ENCODE peak calls at places on chromosomes 12 and 14, in seven cellular contexts. Q is nucleus accumbens; U is SK-MEL-5; R is effector CD4-positive, alpha-beta T cell; Z is sciatic nerve; I is C1 segment of cervical spinal cord; E is stimulated activated CD4-positive, alpha-beta T cell treated with anti-CD3 and anti-CD28 coated beads, TNF-alpha, amount 100 ng/mL, for 4 hours. B is an unnamed sample.

GRCh38 chr12:46364777-46365580 is 7.6 kb downstream of the SLC38A2 start:
- DNase-seq in Q (peak), U (peak), R (no peak), Z (peak), I (no peak), E (no peak), B (peak)

GRCh38 chr14:77584809-77585208 is 31.6 kb downstream of the SPTLC2 start:
- DNase-seq in Q (peak), U (no peak), R (no peak), Z (no peak), I (peak), E (no peak), B (no peak)

GRCh38 chr12:54413284-54414190 is 5.5 kb downstream of the ITGA5 start:
- DNase-seq in Q (no peak), U (no peak), R (peak), Z (no peak), I (no peak), E (peak), B (no peak)

GRCh38 chr12:109626378-109627115 is 53.0 kb downstream of the MVK start:
- DNase-seq in Q (peak), U (no peak), R (no peak), Z (no peak), I (peak), E (no peak), B (no peak)

GRCh38 chr14:30587141-30587540 is 28.2 kb downstream of the G2E3 start:
- DNase-seq in Q (no peak), U (no peak), R (no peak), Z (no peak), I (no peak), E (no peak), B (no peak)

GRCh38 chr14:96717116-96717515 is 80.1 kb upstream of the VRK1 start:
- DNase-seq in Q (no peak), U (no peak), R (no peak), Z (no peak), I (no peak), E (no peak), B (no peak)

GRCh38 chr12:121536058-121536928 is 44.5 kb downstream of the KDM2B start:
- DNase-seq in Q (peak), U (no peak), R (peak), Z (peak), I (peak), E (no peak), B (peak)

GRCh38 chr12:124336742-124337520 is 42.0 kb downstream of the RFLNA start:
- DNase-seq in Q (no peak), U (no peak), R (no peak), Z (no peak), I (no peak), E (no peak), B (no peak)

GRCh38 chr14:76924363-76925151 is 98.3 kb downstream of the LRRC74A start:
- DNase-seq in Q (peak), U (no peak), R (peak), Z (peak), I (peak), E (no peak), B (peak)

GRCh38 chr12:133203344-133204263 is 22.3 kb downstream of the ZNF268 start:
- DNase-seq in Q (no peak), U (no peak), R (no peak), Z (no peak), I (no peak), E (no peak), B (no peak)

GRCh38 chr12:98736352-98737326 is 91.5 kb downstream of the APAF1 start:
- DNase-seq in Q (no peak), U (no peak), R (no peak), Z (no peak), I (no peak), E (no peak), B (no peak)

GRCh38 chr12:89939468-89940215 is 231.0 kb upstream of the ATP2B1 start:
- DNase-seq in Q (no peak), U (no peak), R (no peak), Z (no peak), I (no peak), E (no peak), B (peak)

GRCh38 chr12:92928431-92928961 is 599 bp downstream of the EEA1 start:
- DNase-seq in Q (peak), U (peak), R (peak), Z (peak), I (peak), E (peak), B (peak)

GRCh38 chr12:51348116-51348515 is 1.6 kb upstream of the CELA1 start:
- DNase-seq in Q (no peak), U (no peak), R (no peak), Z (no peak), I (no peak), E (no peak), B (no peak)

GRCh38 chr12:19643635-19644034 is 204.3 kb downstream of the AEBP2 start:
- DNase-seq in Q (no peak), U (peak), R (no peak), Z (no peak), I (no peak), E (no peak), B (peak)

GRCh38 chr12:114696443-114697245 is 12.7 kb upstream of the TBX3 start:
- DNase-seq in Q (no peak), U (no peak), R (no peak), Z (no peak), I (no peak), E (no peak), B (no peak)

GRCh38 chr14:105248368-105249174 is at the start of gene BTBD6:
- DNase-seq in Q (peak), U (peak), R (peak), Z (peak), I (peak), E (peak), B (peak)

GRCh38 chr12:103423061-103423473 is 72.7 kb downstream of the C12orf42 start:
- DNase-seq in Q (no peak), U (no peak), R (no peak), Z (no peak), I (no peak), E (no peak), B (no peak)

GRCh38 chr12:93742086-93742934 is 65.1 kb downstream of the CRADD start:
- DNase-seq in Q (peak), U (peak), R (peak), Z (peak), I (peak), E (peak), B (peak)

GRCh38 chr14:77612011-77612620 is 4.3 kb downstream of the SPTLC2 start:
- DNase-seq in Q (no peak), U (no peak), R (no peak), Z (no peak), I (no peak), E (no peak), B (peak)

GRCh38 chr12:109016978-109017377 is 3.9 kb downstream of the SVOP start:
- DNase-seq in Q (no peak), U (no peak), R (no peak), Z (no peak), I (no peak), E (no peak), B (no peak)

GRCh38 chr14:25607095-25607657 is 557.2 kb upstream of the STXBP6 start:
- DNase-seq in Q (no peak), U (no peak), R (no peak), Z (no peak), I (no peak), E (no peak), B (no peak)

GRCh38 chr14:68987653-68988036 is 8.5 kb upstream of the ACTN1 start:
- DNase-seq in Q (no peak), U (peak), R (no peak), Z (no peak), I (no peak), E (no peak), B (no peak)

GRCh38 chr12:91127751-91128150 is 16.5 kb upstream of the LUM start:
- DNase-seq in Q (no peak), U (no peak), R (no peak), Z (no peak), I (no peak), E (no peak), B (peak)

GRCh38 chr12:50333441-50333840 is 50.1 kb upstream of the LIMA1 start:
- DNase-seq in Q (no peak), U (no peak), R (no peak), Z (no peak), I (no peak), E (no peak), B (no peak)

GRCh38 chr12:105822131-105823103 is 316.3 kb downstream of the NUAK1 start:
- DNase-seq in Q (no peak), U (no peak), R (no peak), Z (no peak), I (no peak), E (no peak), B (no peak)

GRCh38 chr14:39419272-39419671 is 13.0 kb downstream of the FBXO33 start:
- DNase-seq in Q (no peak), U (peak), R (no peak), Z (no peak), I (no peak), E (no peak), B (no peak)

GRCh38 chr12:97229036-97229435 is 233.6 kb upstream of the RMST start:
- DNase-seq in Q (no peak), U (no peak), R (no peak), Z (no peak), I (no peak), E (no peak), B (no peak)

GRCh38 chr12:98653866-98654493 is 8.9 kb downstream of the APAF1 start:
- DNase-seq in Q (no peak), U (peak), R (no peak), Z (no peak), I (no peak), E (no peak), B (peak)

GRCh38 chr14:88551094-88551870 is 3.5 kb downstream of the PTPN21 start:
- DNase-seq in Q (peak), U (peak), R (no peak), Z (peak), I (peak), E (no peak), B (peak)

GRCh38 chr12:113248842-113249435 is 27.7 kb downstream of the TPCN1 start:
- DNase-seq in Q (no peak), U (no peak), R (no peak), Z (no peak), I (no peak), E (no peak), B (no peak)

GRCh38 chr14:34212574-34212973 is 249.5 kb downstream of the SPTSSA start:
- DNase-seq in Q (no peak), U (no peak), R (no peak), Z (no peak), I (no peak), E (no peak), B (peak)

GRCh38 chr12:62783881-62784280 is 151.1 kb downstream of the PPM1H start:
- DNase-seq in Q (no peak), U (peak), R (no peak), Z (no peak), I (no peak), E (no peak), B (no peak)